ENCODE peak calls at places on chromosomes 1 and 21, in nine cellular contexts. T, W, V, F, A, G, Y, P and Z are unnamed samples.

GRCh38 chr21:33402011-33402979 is 918 bp upstream of the IFNGR2 start:
- DNase-seq in F (no peak), G (peak; percentile 82), T (peak; percentile 60), W (no peak), P (peak; percentile 78), V (peak; percentile 90), Y (peak; percentile 78), A (peak; percentile 71), Z (peak; percentile 81)

GRCh38 chr1:178768423-178768822 is 43.4 kb downstream of the RALGPS2 start:
- DNase-seq in T (peak; percentile 35), W (peak; percentile 64), P (peak; percentile 49), G (no peak), A (no peak), F (peak; percentile 10), V (no peak), Y (peak; percentile 16), Z (peak; percentile 60)

GRCh38 chr21:43031121-43031624 is 44.5 kb downstream of the CBS start:
- DNase-seq in P (no peak), F (no peak), V (no peak), Y (no peak), G (no peak), W (no peak), A (no peak), T (no peak), Z (no peak)

GRCh38 chr1:81801032-81801833 is 499 bp downstream of the ADGRL2 start:
- DNase-seq in P (peak; percentile 97), G (peak; percentile 91), T (peak; percentile 86), V (peak; percentile 90), A (peak; percentile 88), F (no peak), W (no peak), Y (peak; percentile 83), Z (peak; percentile 93)

GRCh38 chr21:29166853-29167252 is 36.4 kb downstream of the MAP3K7CL start:
- DNase-seq in F (no peak), G (no peak), W (no peak), A (no peak), P (no peak), Y (no peak), T (no peak), V (no peak), Z (no peak)

GRCh38 chr1:207964195-207964966 is 53.5 kb upstream of the CD34 start:
- DNase-seq in V (no peak), Y (no peak), F (no peak), P (no peak), A (no peak), G (no peak), T (no peak), W (peak; percentile 70), Z (no peak)

GRCh38 chr1:212205843-212206242 is 79.4 kb upstream of the PPP2R5A start:
- DNase-seq in A (no peak), W (peak; percentile 63), F (no peak), V (no peak), G (peak; percentile 51), Y (no peak), P (no peak), T (no peak), Z (no peak)

GRCh38 chr21:36429672-36430546 is 44.7 kb downstream of the CHAF1B start:
- DNase-seq in T (peak; percentile 75), F (peak; percentile 95), P (peak; percentile 97), Y (peak; percentile 65), V (peak; percentile 95), G (peak; percentile 100), A (peak; percentile 100), W (peak; percentile 98), Z (peak; percentile 91)

GRCh38 chr1:66022904-66023620 is 230.4 kb downstream of the PDE4B start:
- DNase-seq in Y (no peak), W (no peak), T (no peak), P (peak; percentile 12), A (peak; percentile 18), G (no peak), F (no peak), V (no peak), Z (peak; percentile 45)

GRCh38 chr1:43492816-43493215 is 37.9 kb upstream of the PTPRF start:
- DNase-seq in T (no peak), A (peak; percentile 36), P (peak; percentile 36), G (peak; percentile 39), Y (no peak), W (no peak), V (no peak), F (no peak), Z (no peak)

GRCh38 chr1:67590329-67590728 is 94.7 kb upstream of the GADD45A start:
- DNase-seq in P (peak; percentile 31), Y (no peak), F (no peak), G (no peak), V (no peak), W (peak; percentile 27), T (no peak), A (peak; percentile 45), Z (no peak)

GRCh38 chr1:23169727-23170335 is 1.2 kb upstream of the LUZP1 start:
- DNase-seq in V (peak; percentile 84), G (peak; percentile 89), A (peak; percentile 72), F (peak; percentile 64), T (peak; percentile 45), W (peak; percentile 76), P (peak; percentile 70), Y (no peak), Z (peak; percentile 70)

GRCh38 chr1:53944469-53945182 is 873 bp downstream of the IFT25 start:
- DNase-seq in P (no peak), F (no peak), V (no peak), W (peak; percentile 51), G (peak; percentile 18), A (no peak), T (peak; percentile 31), Y (peak; percentile 39), Z (peak; percentile 67)

GRCh38 chr1:22527555-22528296 is 35.6 kb upstream of the EPHA8 start:
- DNase-seq in V (no peak), F (no peak), G (no peak), W (no peak), P (peak; percentile 14), T (peak; percentile 29), Y (peak; percentile 71), A (no peak), Z (peak; percentile 72)

GRCh38 chr1:51542158-51542953 is 23.3 kb upstream of the EPS15 start:
- DNase-seq in T (no peak), G (no peak), W (no peak), P (no peak), Y (no peak), F (no peak), A (no peak), V (no peak), Z (no peak)

DNA sequence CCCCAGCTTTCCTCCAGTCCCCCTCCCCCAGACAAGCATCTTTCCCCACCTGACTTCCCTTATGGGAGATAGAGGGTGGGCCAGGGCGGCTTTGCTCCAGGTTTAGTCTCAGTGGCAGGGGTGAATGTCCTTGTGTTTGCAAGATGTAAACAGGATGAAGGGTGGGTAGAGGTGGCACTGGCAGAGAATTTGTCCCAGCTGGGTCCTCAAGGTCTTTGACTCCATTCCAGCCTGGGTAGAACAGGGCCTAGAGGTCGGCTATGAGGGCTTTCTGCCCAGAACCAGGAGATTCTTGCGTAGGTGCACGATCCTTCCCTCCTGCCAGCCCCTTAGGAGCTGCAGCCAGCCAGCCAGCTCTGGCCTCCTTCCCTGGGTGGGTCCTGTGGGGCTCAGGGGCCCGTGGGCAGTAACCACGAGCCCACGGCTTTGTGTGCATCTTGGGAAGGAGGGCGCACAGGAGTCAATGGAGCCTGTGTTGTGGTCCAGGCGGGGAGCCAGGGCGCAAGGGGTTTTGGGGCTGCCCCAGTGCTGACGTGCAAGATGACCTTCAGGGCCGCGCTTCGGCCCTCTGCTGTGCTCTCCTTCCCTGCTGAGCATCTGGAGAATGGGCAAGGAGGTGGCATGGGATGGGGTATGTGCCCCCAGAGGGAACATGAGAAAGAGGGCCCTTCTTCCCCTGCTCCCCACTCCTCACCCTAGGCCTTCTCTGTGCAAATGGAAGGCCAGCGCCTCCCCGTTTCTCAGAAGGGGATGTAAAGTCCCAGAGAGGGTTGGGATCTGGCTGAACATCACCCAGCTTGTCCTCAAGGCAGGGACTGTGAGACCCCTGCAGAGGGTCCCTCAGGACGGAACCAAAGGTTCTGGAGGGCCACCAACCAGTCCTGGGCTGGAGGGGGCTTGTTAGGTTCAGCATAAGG is 15.7 kb downstream of the POU3F1 start:
- DNase-seq in F (no peak), A (no peak), Y (no peak), P (no peak), G (no peak), W (no peak), T (no peak), V (no peak), Z (no peak)
- H3K9ac ChIP-seq in F (no peak overlapping the region), A (no peak overlapping the region), Y (peak overlapping the region; percentile 37), P (no peak overlapping the region), G (no peak overlapping the region), W (no peak overlapping the region), T (no peak overlapping the region), V (no peak overlapping the region), Z (no peak overlapping the region)

DNA sequence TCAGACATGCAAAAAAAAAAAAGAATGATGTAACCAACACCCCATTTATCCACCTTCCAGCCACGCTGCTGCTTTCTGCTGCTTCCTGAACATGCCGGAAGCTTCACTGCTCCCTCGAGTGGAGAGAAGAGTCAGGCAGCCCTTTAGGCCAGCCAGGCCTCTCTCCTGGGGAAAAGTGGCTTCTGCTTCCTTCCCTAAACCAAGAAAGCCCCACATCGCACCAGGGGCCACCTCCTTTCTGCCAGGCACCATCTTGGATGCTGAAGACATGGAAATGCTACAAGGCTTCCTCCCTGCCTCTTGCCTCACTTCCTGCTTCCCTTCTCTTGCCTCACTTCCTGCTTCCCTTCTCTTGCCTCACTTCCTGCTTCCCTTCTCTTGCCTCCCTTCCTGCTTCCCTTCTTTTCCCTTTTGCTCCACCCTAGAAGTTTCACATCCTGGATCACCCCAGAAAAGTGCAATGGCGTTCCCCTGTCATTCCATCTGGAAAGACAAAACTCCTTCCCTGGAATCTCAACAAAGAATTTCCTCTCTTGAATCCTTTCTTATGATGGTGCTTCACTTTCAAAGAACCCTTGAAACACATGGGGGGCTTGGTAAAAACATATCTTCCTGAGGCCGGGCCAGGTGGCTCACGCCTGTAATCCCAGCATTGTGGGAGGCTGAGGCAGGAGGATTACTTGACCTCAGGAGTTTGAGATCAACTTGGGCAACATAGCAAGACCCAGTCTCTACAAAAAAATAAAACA is 18.7 kb downstream of the TNFRSF8 start:
- DNase-seq in T (no peak), G (no peak), A (no peak), Y (no peak), V (peak; percentile 29), P (no peak), F (peak; percentile 37), W (peak; percentile 68), Z (no peak)
- H3K9ac ChIP-seq in T (no peak overlapping the region), G (no peak overlapping the region), A (no peak overlapping the region), Y (no peak overlapping the region), V (no peak overlapping the region), P (no peak overlapping the region), F (peak overlapping the region; percentile 57), W (peak overlapping the region; percentile 36), Z (no peak overlapping the region)

DNA sequence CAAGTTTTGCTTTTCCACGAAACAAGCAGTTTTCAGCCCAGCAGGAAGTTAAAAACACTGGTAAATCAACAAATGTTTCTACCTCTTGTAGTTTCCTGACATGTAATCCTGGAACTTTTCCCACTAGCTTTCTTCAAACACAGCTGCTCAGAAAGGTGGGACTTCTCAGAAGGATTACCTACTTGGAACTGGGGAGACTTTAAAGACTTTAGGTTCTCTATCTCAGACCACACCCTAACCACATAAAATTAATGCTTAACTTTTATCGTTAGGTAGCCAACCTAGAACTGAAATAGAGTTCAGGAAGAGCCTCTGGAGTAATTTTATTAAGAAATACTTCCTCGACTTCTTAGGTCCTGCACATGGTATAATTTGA is at the start of gene BCL2L15:
- DNase-seq in P (no peak), G (no peak), F (no peak), V (no peak), T (no peak), W (no peak), Y (no peak), A (no peak), Z (no peak)
- H3K9ac ChIP-seq in P (no peak within 1 kb of the TSS), G (no peak within 1 kb of the TSS), F (no peak within 1 kb of the TSS), V (no peak within 1 kb of the TSS), T (no peak within 1 kb of the TSS), W (no peak within 1 kb of the TSS), Y (no peak within 1 kb of the TSS), A (no peak within 1 kb of the TSS), Z (no peak within 1 kb of the TSS)

GRCh38 chr1:226825746-226826100 is 44.7 kb upstream of the PSEN2 start:
- DNase-seq in A (no peak), T (no peak), Y (no peak), W (no peak), P (no peak), V (no peak), F (no peak), G (no peak), Z (no peak)
- H3K9ac ChIP-seq in A (no peak overlapping the region), T (no peak overlapping the region), Y (no peak overlapping the region), W (no peak overlapping the region), P (no peak overlapping the region), V (no peak overlapping the region), F (no peak overlapping the region), G (no peak overlapping the region), Z (peak overlapping the region; percentile 47)